ENCODE peak calls at places on chromosomes 4 and X, in ten cellular contexts. C is choroid plexus epithelial cell, A is neural progenitor cell, G is astrocyte of the spinal cord, P is lower lobe of right lung, J is foreskin fibroblast, Y is Karpas-422, Z is dorsolateral prefrontal cortex, S is NT2/D1, N is pancreas. K is an unnamed sample.

GRCh38 chrX:97310373-97310772 is 426.7 kb downstream of the RPA4 start:
- DNase-seq in Z (no peak), C (peak), A (peak), N (no peak), G (no peak), S (peak), P (no peak), J (no peak), Y (no peak), K (peak)

GRCh38 chr4:73053076-73053475 is 16.4 kb downstream of the COX18 start:
- DNase-seq in N (no peak), S (no peak), Z (no peak), A (no peak), J (no peak), G (peak), P (no peak), Y (no peak), C (peak), K (peak)

GRCh38 chrX:12610079-12610478 is 181.1 kb upstream of the PRPS2 start:
- DNase-seq in Y (no peak), G (peak), P (no peak), Z (no peak), J (peak), N (no peak), A (no peak), C (no peak), S (no peak), K (peak)

GRCh38 chrX:38220024-38220935 is at the start of gene SRPX:
- DNase-seq in A (peak), S (no peak), J (peak), P (peak), Y (no peak), G (peak), C (peak), N (peak), Z (peak), K (peak)

GRCh38 chr4:140151700-140152014 is 2.3 kb downstream of the MAML3 start:
- DNase-seq in C (peak), Y (peak), A (peak), Z (no peak), G (peak), S (peak), N (peak), J (peak), P (peak), K (peak)

GRCh38 chrX:41963348-41963747 is 40.0 kb upstream of the CASK start:
- DNase-seq in C (peak), S (no peak), Z (no peak), A (no peak), G (no peak), N (no peak), Y (no peak), J (no peak), P (no peak), K (peak)

GRCh38 chr4:169663894-169664293 is 43.5 kb downstream of the CLCN3 start:
- DNase-seq in P (no peak), A (peak), C (peak), G (peak), S (no peak), N (no peak), J (no peak), Y (no peak), Z (no peak), K (peak)

GRCh38 chr4:85126991-85127591 is 160.6 kb upstream of the WDFY3 start:
- DNase-seq in C (no peak), N (no peak), P (no peak), S (no peak), J (no peak), A (no peak), G (no peak), Z (no peak), Y (no peak), K (no peak)

GRCh38 chr4:177380730-177381287 is 61.4 kb downstream of the AGA start:
- DNase-seq in S (peak), Y (peak), P (no peak), Z (no peak), N (no peak), J (no peak), A (peak), G (no peak), C (no peak), K (no peak)

GRCh38 chr4:147741190-147741788 is 9.4 kb downstream of the ARHGAP10 start:
- DNase-seq in A (peak), Y (no peak), J (peak), C (peak), G (peak), N (no peak), Z (no peak), S (no peak), P (no peak), K (peak)

GRCh38 chr4:108783666-108784463 is 21.0 kb upstream of the ETNPPL start:
- DNase-seq in N (no peak), A (no peak), S (no peak), C (peak), G (no peak), Z (no peak), Y (no peak), J (peak), P (no peak), K (peak)

GRCh38 chr4:40699648-40700047 is 50.1 kb upstream of the NSUN7 start:
- DNase-seq in C (peak), Z (no peak), A (no peak), J (no peak), N (no peak), P (no peak), G (peak), Y (no peak), S (no peak), K (peak)

GRCh38 chr4:47913328-47913727 is 1.1 kb downstream of the NFXL1 start:
- DNase-seq in Y (peak), A (peak), G (peak), J (peak), P (no peak), C (peak), S (no peak), Z (no peak), N (no peak), K (peak)

GRCh38 chr4:184856277-184856609 is 30.5 kb upstream of the ACSL1 start:
- DNase-seq in N (no peak), Z (no peak), C (no peak), P (no peak), S (no peak), J (no peak), G (no peak), Y (peak), A (no peak), K (no peak)

GRCh38 chrX:129679856-129680255 is 25.1 kb upstream of the APLN start:
- DNase-seq in Y (no peak), A (no peak), C (no peak), N (no peak), G (no peak), S (no peak), J (no peak), P (no peak), Z (no peak), K (no peak)

GRCh38 chr4:143337600-143338287 is 1.1 kb downstream of the GAB1 start:
- DNase-seq in J (peak), C (peak), Y (no peak), S (no peak), A (peak), N (peak), P (no peak), Z (peak), G (peak), K (peak)

GRCh38 chr4:166941629-166942028 is 292.7 kb downstream of the SPOCK3 start:
- DNase-seq in P (no peak), N (no peak), Y (no peak), A (no peak), C (peak), G (peak), S (no peak), Z (no peak), J (peak), K (peak)

GRCh38 chr4:118968006-118968405 is 79.4 kb downstream of the SYNPO2 start:
- DNase-seq in Y (peak), N (no peak), G (peak), S (peak), Z (no peak), A (peak), C (peak), J (peak), P (peak), K (peak)

GRCh38 chr4:69054578-69055200 is 41.6 kb upstream of the UGT2B7 start:
- DNase-seq in S (no peak), Z (no peak), A (no peak), N (no peak), P (no peak), J (peak), C (peak), G (peak), Y (no peak), K (peak)

GRCh38 chr4:141643557-141643956 is 7.2 kb downstream of the IL15 start:
- DNase-seq in S (no peak), A (no peak), Y (no peak), N (no peak), G (peak), C (peak), J (peak), P (no peak), Z (no peak), K (peak)

GRCh38 chr4:53098681-53099121 is 236.6 kb downstream of the RASL11B start:
- DNase-seq in S (no peak), N (no peak), Y (no peak), J (peak), A (no peak), P (no peak), C (peak), G (peak), Z (no peak), K (peak)

GRCh38 chrX:105120460-105120859 is 100.0 kb downstream of the TEX13A start:
- DNase-seq in N (no peak), S (no peak), Y (no peak), P (no peak), C (no peak), J (no peak), G (no peak), Z (no peak), A (no peak), K (no peak)

GRCh38 chrX:151735219-151735618 is 673 bp downstream of the CNGA2 start:
- DNase-seq in P (no peak), G (no peak), Z (no peak), S (no peak), N (no peak), C (no peak), A (no peak), Y (no peak), J (no peak), K (no peak)

GRCh38 chr4:8568068-8568668 is 12.0 kb upstream of the GPR78 start:
- DNase-seq in J (no peak), G (no peak), P (no peak), Z (no peak), A (no peak), S (peak), C (peak), Y (no peak), N (no peak), K (no peak)

GRCh38 chrX:9525511-9526248 is 60.8 kb downstream of the TBL1X start:
- DNase-seq in Y (peak), J (no peak), P (no peak), G (peak), S (no peak), A (peak), N (no peak), Z (no peak), C (peak), K (no peak)

GRCh38 chrX:104270916-104271512 is 16.3 kb upstream of the ESX1 start:
- DNase-seq in C (peak), A (peak), J (peak), Z (peak), G (peak), S (no peak), Y (peak), P (no peak), N (peak), K (peak)

GRCh38 chrX:123184858-123185251 is 777 bp downstream of the GRIA3 start:
- DNase-seq in C (no peak), A (peak), N (peak), Z (peak), P (no peak), G (no peak), J (peak), Y (no peak), S (no peak), K (peak)

DNA sequence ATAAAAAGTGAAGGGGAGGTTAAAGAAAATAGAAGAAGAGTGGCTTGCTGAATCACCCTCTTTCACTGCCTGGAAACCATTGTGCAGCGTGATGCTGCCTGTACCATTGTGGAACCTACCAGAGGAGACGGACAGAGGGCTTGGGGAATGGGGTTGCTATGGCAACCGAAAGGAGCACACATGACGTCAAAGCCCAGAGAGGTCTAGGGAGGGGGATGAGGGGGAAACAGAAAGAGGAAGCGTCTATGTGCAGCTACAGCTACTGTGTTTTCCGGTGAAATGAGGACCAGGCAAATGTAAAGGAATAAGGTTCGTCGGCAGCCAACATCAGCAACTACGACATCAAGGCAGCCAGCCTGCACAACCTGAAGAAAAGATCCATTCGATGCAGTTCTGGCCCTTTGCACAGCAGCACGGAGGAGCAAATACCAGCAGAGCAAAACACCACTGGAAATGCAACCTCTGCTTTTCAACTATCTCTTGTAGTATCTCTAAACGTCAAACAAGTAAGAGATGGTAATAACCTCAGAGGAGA is at the start of gene MAPK10:
- DNase-seq in C (peak), P (peak), N (peak), G (peak), A (peak), Y (peak), Z (peak), S (peak), J (peak), K (peak)
- H3K4me3 ChIP-seq in C (peak), P (peak), N (no peak), G (peak), A (peak), Y (peak), Z (peak), S (no peak), J (peak), K (no peak)

GRCh38 chr4:135281230-135281629 is 1079.6 kb upstream of the PABPC4L start:
- DNase-seq in G (no peak), N (no peak), C (peak), Y (no peak), A (no peak), S (no peak), J (no peak), Z (no peak), P (no peak), K (no peak)

GRCh38 chr4:135277980-135278315 is 1076.4 kb upstream of the PABPC4L start:
- DNase-seq in P (no peak), A (peak), J (no peak), Y (no peak), N (no peak), Z (no peak), C (no peak), S (peak), G (no peak), K (no peak)

GRCh38 chr4:135283934-135284333 is 1082.3 kb upstream of the PABPC4L start:
- DNase-seq in P (no peak), S (no peak), N (no peak), C (no peak), J (no peak), Z (no peak), Y (no peak), G (no peak), A (no peak), K (no peak)
- H3K4me3 ChIP-seq in P (no peak), S (no peak), N (no peak), C (no peak), J (no peak), Z (no peak), Y (no peak), G (no peak), A (no peak), K (no peak)

DNA sequence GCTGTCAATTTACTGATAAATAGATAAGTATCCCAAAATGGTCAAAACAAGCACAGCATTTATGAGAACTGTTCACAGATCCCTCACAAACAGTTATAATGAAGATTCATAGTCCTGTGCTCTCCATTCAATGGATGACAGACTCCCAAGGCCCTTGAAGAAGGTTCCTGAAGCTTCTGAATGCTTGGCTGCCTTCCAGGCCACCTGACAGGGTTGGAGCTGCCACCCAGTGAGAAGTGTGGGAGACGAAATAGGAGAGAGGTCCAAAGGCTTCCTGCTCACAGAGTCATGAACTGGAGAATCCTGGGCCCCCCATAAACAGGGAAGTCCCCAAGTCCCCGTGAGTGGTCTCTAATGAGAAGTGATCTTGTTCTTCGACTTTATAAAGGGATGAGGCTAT is 26.0 kb upstream of the ANXA3 start:
- DNase-seq in P (no peak), C (no peak), A (no peak), Z (no peak), G (no peak), J (no peak), N (no peak), S (no peak), Y (no peak), K (no peak)
- H3K4me3 ChIP-seq in P (no peak), C (no peak), A (no peak), Z (no peak), G (no peak), J (no peak), N (no peak), S (no peak), Y (no peak), K (no peak)

GRCh38 chr4:1873776-1874175 is 2.6 kb downstream of the NSD2 start:
- DNase-seq in C (no peak), J (no peak), Y (no peak), G (no peak), P (peak), Z (no peak), S (no peak), N (no peak), A (no peak), K (no peak)

GRCh38 chr4:1874207-1874606 is 3.0 kb downstream of the NSD2 start:
- DNase-seq in Y (no peak), J (no peak), A (no peak), C (no peak), P (no peak), N (no peak), S (no peak), G (no peak), Z (no peak), K (no peak)

GRCh38 chr4:1872918-1873269 is 1.7 kb downstream of the NSD2 start:
- DNase-seq in C (peak), G (peak), A (no peak), Y (no peak), S (no peak), J (peak), N (no peak), Z (no peak), P (no peak), K (peak)

GRCh38 chr4:1871471-1872021 is 353 bp downstream of the NSD2 start:
- DNase-seq in Y (no peak), N (peak), Z (no peak), G (no peak), C (no peak), S (no peak), A (no peak), P (no peak), J (peak), K (no peak)

GRCh38 chr4:1873291-1873690 is 2.1 kb downstream of the NSD2 start:
- DNase-seq in C (no peak), Y (peak), Z (no peak), J (no peak), P (no peak), G (no peak), A (peak), S (no peak), N (no peak), K (no peak)
- H3K4me3 ChIP-seq in C (no peak), Y (peak), Z (no peak), J (peak), P (no peak), G (peak), A (peak), S (no peak), N (no peak), K (peak)

DNA sequence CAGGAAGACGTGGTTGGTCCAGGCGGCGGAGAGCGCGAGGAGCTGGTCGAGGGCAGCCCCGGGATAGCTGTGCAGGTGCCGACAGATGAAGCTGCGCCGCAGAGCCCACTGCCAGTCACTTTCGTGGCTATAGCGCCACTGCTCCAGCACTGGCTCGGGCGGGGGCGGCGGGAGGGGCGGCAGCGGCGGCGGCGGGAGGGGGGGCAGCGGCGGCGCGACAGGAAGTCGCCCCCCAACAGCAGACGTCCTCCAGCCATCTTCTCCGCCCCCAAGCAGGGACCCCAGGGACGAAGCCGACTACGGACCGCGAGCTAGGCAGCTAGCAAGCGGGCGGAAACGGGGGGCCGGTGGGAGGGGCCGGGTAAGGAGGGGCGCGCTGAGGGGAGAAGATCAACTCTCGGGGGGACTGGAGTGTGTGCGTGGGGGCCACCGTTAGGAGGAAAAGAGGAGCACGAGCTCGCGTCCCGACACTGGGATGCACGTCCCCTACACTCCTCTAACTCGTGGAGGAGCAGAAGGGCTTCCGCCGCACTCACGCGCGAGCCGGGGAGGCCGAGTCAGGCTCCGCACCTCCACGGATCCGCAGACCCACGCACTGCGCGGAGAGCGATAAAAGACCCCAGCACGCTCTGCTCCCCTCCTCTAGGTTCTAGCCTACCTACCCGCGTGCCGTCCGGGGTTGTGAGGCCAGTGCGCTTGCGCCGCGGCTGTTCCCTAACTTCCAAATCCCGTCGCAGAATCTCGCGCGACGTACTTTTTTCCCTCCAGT is at the start of gene NKRF:
- DNase-seq in N (peak), Y (peak), Z (peak), S (peak), C (peak), J (peak), P (peak), G (no peak), A (peak), K (no peak)
- H3K4me3 ChIP-seq in N (peak), Y (peak), Z (peak), S (peak), C (peak), J (peak), P (peak), G (peak), A (peak), K (peak)

DNA sequence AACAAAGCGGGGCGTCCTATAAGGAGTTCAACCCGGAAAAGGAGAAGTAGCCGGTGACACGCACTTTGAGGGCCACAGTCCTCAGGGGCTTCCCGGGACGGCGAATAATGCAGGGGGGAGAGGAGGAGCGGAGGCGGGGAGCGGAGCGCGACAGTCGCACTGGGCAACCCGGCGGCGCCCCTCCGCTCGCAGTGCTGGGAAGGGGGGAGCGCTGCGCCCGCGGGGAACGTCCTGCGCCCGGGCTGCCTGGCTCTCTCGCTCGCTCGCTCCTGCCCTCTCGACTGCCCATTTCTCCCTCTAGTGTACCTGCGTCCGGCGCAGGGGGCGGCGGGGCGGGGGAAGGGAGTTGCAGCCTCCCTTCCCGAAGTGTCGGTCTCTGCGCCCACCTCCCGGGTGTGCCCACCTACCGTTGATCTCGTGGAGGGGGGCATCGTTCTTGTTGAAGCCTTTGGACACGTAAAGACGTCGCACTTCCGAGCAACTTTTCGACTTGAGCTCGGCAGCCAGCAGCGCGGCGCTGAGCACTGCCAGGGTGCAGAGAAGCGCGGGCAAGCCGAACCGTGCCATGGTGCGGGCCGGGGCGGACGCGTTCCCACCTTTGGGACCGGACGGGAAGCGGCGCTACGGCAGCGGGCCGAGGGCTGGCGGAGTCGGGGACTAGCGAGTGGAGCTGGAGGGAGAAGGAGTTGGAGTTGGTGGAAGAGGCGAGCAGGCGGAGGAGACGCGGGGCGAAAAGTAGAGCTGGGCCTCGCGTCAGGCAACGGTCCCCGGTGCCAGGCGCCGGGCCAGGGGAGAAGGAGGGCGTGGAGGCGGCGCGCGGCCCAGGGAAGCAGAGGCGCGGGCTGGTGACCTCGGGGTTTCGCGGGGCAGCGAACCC is 652 bp downstream of the GPC4 start:
- DNase-seq in Y (no peak), Z (peak), J (peak), N (peak), S (no peak), A (peak), P (peak), C (no peak), G (no peak), K (no peak)
- H3K4me3 ChIP-seq in Y (no peak), Z (peak), J (peak), N (peak), S (peak), A (peak), P (peak), C (peak), G (peak), K (peak)

K was measured in fibroblast of the aortic adventitia.